ENCODE peak calls at places on chromosome 21, in six cellular contexts. S is AG10803, E is body of pancreas, Q is naive B cell, C is A549, X is SW480. L is an unnamed sample.

GRCh38 chr21:38219049-38219628 is 37.7 kb upstream of the KCNJ15 start:
- DNase-seq in X (peak; percentile 68), C (peak; percentile 8), E (peak; percentile 77), Q (peak; percentile 14), S (peak; percentile 76), L (peak; percentile 54)

GRCh38 chr21:17925900-17926299 is 106.7 kb upstream of the C21orf91 start:
- DNase-seq in X (peak; percentile 31), S (peak; percentile 33), Q (no peak), C (no peak), E (no peak), L (no peak)

GRCh38 chr21:46297311-46298082 is 11.4 kb downstream of the YBEY start:
- DNase-seq in Q (no peak), C (no peak), S (no peak), X (no peak), E (peak; percentile 17), L (no peak)

GRCh38 chr21:26833460-26833939 is 11.7 kb downstream of the ADAMTS1 start:
- DNase-seq in S (no peak), Q (no peak), E (no peak), C (no peak), X (no peak), L (no peak)

GRCh38 chr21:15199940-15200339 is 135.1 kb upstream of the NRIP1 start:
- DNase-seq in X (no peak), C (no peak), E (no peak), S (no peak), Q (no peak), L (no peak)

GRCh38 chr21:25107708-25108107 is 499.6 kb downstream of the MRPL39 start:
- DNase-seq in E (no peak), X (no peak), C (no peak), Q (no peak), S (peak; percentile 70), L (no peak)

GRCh38 chr21:29372063-29372802 is 73.5 kb downstream of the BACH1 start:
- DNase-seq in X (peak; percentile 71), E (peak; percentile 58), Q (peak; percentile 74), S (peak; percentile 77), C (peak; percentile 50), L (peak; percentile 72)

GRCh38 chr21:25750085-25750484 is 15.3 kb downstream of the GABPA start:
- DNase-seq in Q (no peak), C (no peak), X (no peak), E (no peak), S (no peak), L (no peak)

GRCh38 chr21:18244721-18245486 is at the start of gene CHODL:
- DNase-seq in X (no peak), C (no peak), E (no peak), Q (no peak), S (no peak), L (no peak)

GRCh38 chr21:45459171-45460010 is 54.4 kb downstream of the COL18A1 start:
- DNase-seq in Q (no peak), C (no peak), X (no peak), E (no peak), S (no peak), L (no peak)

GRCh38 chr21:26148071-26148470 is 22.5 kb downstream of the APP start:
- DNase-seq in E (no peak), Q (no peak), X (peak; percentile 13), S (peak; percentile 44), C (peak; percentile 3), L (no peak)

GRCh38 chr21:33023574-33024277 is 2.0 kb upstream of the OLIG2 start:
- DNase-seq in S (no peak), X (no peak), Q (no peak), E (no peak), C (no peak), L (no peak)

GRCh38 chr21:43467785-43468184 is 40.9 kb upstream of the SIK1 start:
- DNase-seq in C (no peak), Q (no peak), S (no peak), X (no peak), E (peak; percentile 2), L (no peak)

GRCh38 chr21:29187939-29188338 is 57.5 kb downstream of the MAP3K7CL start:
- DNase-seq in X (peak; percentile 39), C (no peak), E (peak; percentile 61), Q (no peak), S (peak; percentile 92), L (no peak)

GRCh38 chr21:42513985-42514882 is 582 bp downstream of the SLC37A1 start:
- DNase-seq in E (peak; percentile 71), X (peak; percentile 63), Q (peak; percentile 73), S (no peak), C (peak; percentile 28), L (peak; percentile 70)

GRCh38 chr21:37367758-37368535 is 1.4 kb downstream of the DYRK1A start:
- DNase-seq in C (no peak), X (peak; percentile 39), Q (peak; percentile 33), E (peak; percentile 33), S (peak; percentile 50), L (peak; percentile 8)

GRCh38 chr21:42666023-42666747 is 12.8 kb downstream of the PDE9A start:
- DNase-seq in X (no peak), E (no peak), C (peak; percentile 24), Q (no peak), S (no peak), L (peak; percentile 65)

GRCh38 chr21:25396135-25396711 is 211.1 kb downstream of the MRPL39 start:
- DNase-seq in X (no peak), E (no peak), C (no peak), Q (no peak), S (no peak), L (peak; percentile 13)

GRCh38 chr21:33027401-33028185 is 1.9 kb downstream of the OLIG2 start:
- DNase-seq in C (no peak), Q (no peak), S (no peak), X (no peak), E (no peak), L (no peak)

GRCh38 chr21:8989883-8990325 is 1531.5 kb upstream of the TPTE start:
- DNase-seq in S (no peak), X (peak; percentile 88), E (no peak), C (no peak), Q (no peak), L (no peak)

GRCh38 chr21:14213164-14213563 is 2.4 kb upstream of the LIPI start:
- DNase-seq in Q (no peak), C (no peak), X (no peak), E (no peak), S (no peak), L (no peak)

GRCh38 chr21:42469272-42469671 is 26.8 kb downstream of the RSPH1 start:
- DNase-seq in C (no peak), Q (no peak), X (no peak), S (no peak), E (no peak), L (peak; percentile 42)

GRCh38 chr21:34995979-34996303 is 53.2 kb downstream of the RUNX1 start:
- DNase-seq in C (no peak), E (no peak), X (no peak), Q (no peak), S (no peak), L (no peak)

GRCh38 chr21:36700295-36700960 is 1.5 kb downstream of the SIM2 start:
- DNase-seq in C (no peak), Q (no peak), E (no peak), X (peak; percentile 33), S (no peak), L (no peak)

GRCh38 chr21:31732891-31733520 is 1.1 kb upstream of the SCAF4 start:
- DNase-seq in Q (no peak), X (peak; percentile 34), S (peak; percentile 33), C (peak; percentile 5), E (peak; percentile 11), L (peak; percentile 22)

GRCh38 chr21:40683349-40683748 is 163.6 kb downstream of the DSCAM start:
- DNase-seq in C (no peak), S (no peak), X (no peak), Q (no peak), E (no peak), L (no peak)

GRCh38 chr21:21897275-21897883 is 899.2 kb downstream of the NCAM2 start:
- DNase-seq in S (peak; percentile 35), E (no peak), C (no peak), X (no peak), Q (no peak), L (no peak)

GRCh38 chr21:35319684-35320083 is 270.6 kb upstream of the RUNX1 start:
- DNase-seq in X (no peak), Q (no peak), C (no peak), E (no peak), S (no peak), L (no peak)

GRCh38 chr21:26293291-26293946 is 122.8 kb upstream of the APP start:
- DNase-seq in X (no peak), E (no peak), Q (no peak), S (no peak), C (no peak), L (no peak)

GRCh38 chr21:43824250-43824882 is 35.0 kb downstream of the RRP1 start:
- DNase-seq in S (peak; percentile 58), C (no peak), Q (no peak), X (no peak), E (no peak), L (no peak)